ENCODE peak calls at places on chromosomes 2 and 18, in six cellular contexts. W is fibroblast of lung, L is GM23248, D is endothelial cell of umbilical vein, Q is IMR-90, X is NT2/D1. Z is an unnamed sample.

GRCh38 chr2:39995005-39995732 is 216.1 kb upstream of the THUMPD2 start:
- DNase-seq in W (no peak), L (no peak), D (no peak), Q (no peak), X (no peak), Z (no peak)

GRCh38 chr2:106097370-106098000 is 96.6 kb downstream of the UXS1 start:
- DNase-seq in W (no peak), L (no peak), D (no peak), Q (no peak), X (no peak), Z (no peak)

GRCh38 chr2:143878131-143878530 is 641.8 kb downstream of the ZEB2 start:
- DNase-seq in W (no peak), L (no peak), D (no peak), Q (no peak), X (no peak), Z (no peak)

GRCh38 chr2:14632133-14632936 is at the start of gene LRATD1:
- DNase-seq in W (peak; percentile 73), L (peak; percentile 88), D (peak; percentile 22), Q (peak; percentile 55), X (peak; percentile 77), Z (peak; percentile 81)

GRCh38 chr2:72108121-72108520 is 39.5 kb downstream of the CYP26B1 start:
- DNase-seq in W (no peak), L (peak; percentile 59), D (no peak), Q (peak; percentile 5), X (no peak), Z (peak; percentile 54)

GRCh38 chr18:10234912-10235439 is 219.5 kb upstream of the APCDD1 start:
- DNase-seq in W (peak; percentile 94), L (peak; percentile 91), D (no peak), Q (peak; percentile 85), X (no peak), Z (peak; percentile 89)

GRCh38 chr18:58253871-58254270 is 209.8 kb downstream of the NEDD4L start:
- DNase-seq in W (no peak), L (no peak), D (no peak), Q (no peak), X (no peak), Z (peak; percentile 67)

GRCh38 chr2:219523031-219523671 is 8.9 kb downstream of the ASIC4 start:
- DNase-seq in W (peak; percentile 18), L (no peak), D (no peak), Q (no peak), X (no peak), Z (no peak)

GRCh38 chr2:3805120-3805519 is 101.7 kb downstream of the DCDC2C start:
- DNase-seq in W (no peak), L (peak; percentile 14), D (no peak), Q (no peak), X (peak; percentile 63), Z (no peak)

GRCh38 chr2:64419591-64420165 is 34.3 kb upstream of the LGALSL start:
- DNase-seq in W (peak; percentile 62), L (no peak), D (no peak), Q (no peak), X (no peak), Z (no peak)

GRCh38 chr18:32383040-32383819 is 87.5 kb downstream of the GAREM1 start:
- DNase-seq in W (peak; percentile 94), L (peak; percentile 85), D (peak; percentile 99), Q (peak; percentile 98), X (no peak), Z (peak; percentile 84)

GRCh38 chr2:149525323-149525722 is 62.3 kb downstream of the MMADHC start:
- DNase-seq in W (no peak), L (no peak), D (no peak), Q (no peak), X (no peak), Z (no peak)

GRCh38 chr18:59220164-59220783 is 316 bp downstream of the GRP start:
- DNase-seq in W (no peak), L (peak; percentile 27), D (no peak), Q (no peak), X (no peak), Z (peak; percentile 43)

GRCh38 chr2:42795871-42796301 is 3.5 kb upstream of the HAAO start:
- DNase-seq in W (peak; percentile 65), L (no peak), D (peak; percentile 49), Q (peak; percentile 84), X (no peak), Z (no peak)

GRCh38 chr18:9321709-9322108 is 12.9 kb upstream of the TWSG1 start:
- DNase-seq in W (peak; percentile 25), L (no peak), D (peak; percentile 87), Q (no peak), X (no peak), Z (no peak)

GRCh38 chr2:182758379-182758778 is 42.3 kb downstream of the DNAJC10 start:
- DNase-seq in W (no peak), L (no peak), D (no peak), Q (no peak), X (no peak), Z (no peak)

GRCh38 chr18:31684279-31685096 is at the start of gene B4GALT6:
- DNase-seq in W (peak; percentile 25), L (peak; percentile 41), D (peak; percentile 57), Q (no peak), X (peak; percentile 46), Z (peak; percentile 42)

GRCh38 chr18:23585007-23585871 is 1.1 kb downstream of the NPC1 start:
- DNase-seq in W (no peak), L (peak; percentile 61), D (peak; percentile 40), Q (no peak), X (no peak), Z (peak; percentile 51)

GRCh38 chr2:42298996-42299754 is 61.8 kb downstream of the COX7A2L start:
- DNase-seq in W (no peak), L (no peak), D (no peak), Q (no peak), X (no peak), Z (no peak)

GRCh38 chr2:162915858-162916257 is 77.3 kb upstream of the KCNH7 start:
- DNase-seq in W (no peak), L (no peak), D (no peak), Q (no peak), X (no peak), Z (no peak)

GRCh38 chr2:240922982-240923537 is 16.9 kb downstream of the CROCC2 start:
- DNase-seq in W (no peak), L (no peak), D (no peak), Q (no peak), X (no peak), Z (no peak)

GRCh38 chr2:55159037-55159651 is 72.9 kb downstream of the CLHC1 start:
- DNase-seq in W (peak; percentile 44), L (no peak), D (peak; percentile 37), Q (no peak), X (no peak), Z (no peak)

GRCh38 chr2:62570861-62571698 is 65.1 kb upstream of the TMEM17 start:
- DNase-seq in W (no peak), L (peak; percentile 49), D (peak; percentile 24), Q (no peak), X (no peak), Z (no peak)

GRCh38 chr18:55083461-55083860 is 124.2 kb upstream of the CCDC68 start:
- DNase-seq in W (no peak), L (peak; percentile 20), D (no peak), Q (peak; percentile 52), X (no peak), Z (no peak)

GRCh38 chr2:41068740-41069139 is 616.9 kb upstream of the SLC8A1 start:
- DNase-seq in W (no peak), L (no peak), D (no peak), Q (no peak), X (no peak), Z (no peak)

GRCh38 chr2:100124746-100125145 is 17.6 kb downstream of the AFF3 start:
- DNase-seq in W (peak; percentile 15), L (peak; percentile 8), D (no peak), Q (no peak), X (no peak), Z (no peak)

GRCh38 chr2:195795879-195796278 is 138.9 kb downstream of the SLC39A10 start:
- DNase-seq in W (no peak), L (no peak), D (no peak), Q (no peak), X (no peak), Z (no peak)
- H3K9ac ChIP-seq in W (no peak overlapping the region), L (no peak overlapping the region), D (no peak overlapping the region), Q (no peak overlapping the region), X (no peak overlapping the region), Z (no peak overlapping the region)

GRCh38 chr2:66446178-66446860 is 11.4 kb downstream of the MEIS1 start:
- DNase-seq in W (peak; percentile 79), L (peak; percentile 72), D (no peak), Q (no peak), X (no peak), Z (no peak)
- H3K9ac ChIP-seq in W (peak overlapping the region; percentile 85), L (peak overlapping the region; percentile 95), D (no peak overlapping the region), Q (peak overlapping the region; percentile 100), X (peak overlapping the region; percentile 77), Z (peak overlapping the region; percentile 97)

GRCh38 chr2:196718796-196719564 is 79.5 kb downstream of the CCDC150 start:
- DNase-seq in W (peak; percentile 86), L (peak; percentile 95), D (no peak), Q (peak; percentile 75), X (peak; percentile 2), Z (peak; percentile 86)
- H3K9ac ChIP-seq in W (no peak overlapping the region), L (peak overlapping the region; percentile 64), D (no peak overlapping the region), Q (no peak overlapping the region), X (no peak overlapping the region), Z (peak overlapping the region; percentile 48)

GRCh38 chr18:70425236-70425635 is 136.4 kb downstream of the SOCS6 start:
- DNase-seq in W (no peak), L (no peak), D (no peak), Q (no peak), X (no peak), Z (no peak)

GRCh38 chr18:70421471-70421870 is 132.6 kb downstream of the SOCS6 start:
- DNase-seq in W (no peak), L (peak; percentile 56), D (peak; percentile 85), Q (peak; percentile 45), X (no peak), Z (no peak)

GRCh38 chr18:70423988-70424387 is 135.1 kb downstream of the SOCS6 start:
- DNase-seq in W (no peak), L (peak; percentile 61), D (no peak), Q (no peak), X (no peak), Z (no peak)

GRCh38 chr18:70422061-70422965 is 133.5 kb downstream of the SOCS6 start:
- DNase-seq in W (peak; percentile 95), L (peak; percentile 93), D (peak; percentile 99), Q (peak; percentile 93), X (no peak), Z (peak; percentile 72)

GRCh38 chr18:70423120-70423519 is 134.3 kb downstream of the SOCS6 start:
- DNase-seq in W (no peak), L (no peak), D (peak; percentile 24), Q (no peak), X (no peak), Z (no peak)
- H3K9ac ChIP-seq in W (no peak overlapping the region), L (peak overlapping the region; percentile 46), D (no peak overlapping the region), Q (no peak overlapping the region), X (no peak overlapping the region), Z (no peak overlapping the region)

DNA sequence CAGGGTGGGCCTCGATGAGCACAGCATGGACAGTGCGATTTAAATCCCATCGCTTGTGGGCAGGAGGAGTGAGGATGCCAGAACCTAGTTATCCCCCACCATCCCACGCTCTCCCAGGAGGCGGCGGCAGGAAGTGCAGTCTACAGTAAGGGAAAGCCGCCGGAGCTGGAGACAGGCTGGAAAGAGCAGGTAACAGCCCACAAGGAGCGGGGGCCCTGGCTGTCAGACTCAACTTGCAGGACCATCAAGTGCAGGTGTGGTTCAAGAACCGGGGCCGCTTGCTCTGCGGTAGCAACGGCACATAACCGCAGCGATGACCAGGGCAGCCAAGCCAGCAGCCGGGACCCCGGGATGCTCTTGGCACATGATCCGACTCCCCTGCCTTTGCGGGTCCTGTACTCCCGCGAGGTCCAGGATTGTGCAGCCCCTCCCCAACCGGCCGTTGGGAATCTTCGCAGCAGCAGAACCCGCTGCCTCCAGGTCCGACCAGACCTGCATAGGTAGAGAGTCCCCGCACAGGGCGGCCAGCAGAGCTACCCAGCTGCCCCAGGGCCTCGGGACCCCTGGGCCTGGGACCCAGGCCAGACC is 82.1 kb downstream of the BIN1 start:
- DNase-seq in W (no peak), L (peak; percentile 70), D (no peak), Q (peak; percentile 40), X (peak; percentile 66), Z (peak; percentile 51)
- H3K9ac ChIP-seq in W (peak overlapping the region; percentile 25), L (peak overlapping the region; percentile 77), D (no peak overlapping the region), Q (peak overlapping the region; percentile 1), X (peak overlapping the region; percentile 90), Z (peak overlapping the region; percentile 80)